ENCODE peak calls at places on chromosome 5, in nine cellular contexts. One of them, this sample, is unnamed.

GRCh38 chr5:100505984-100506670 is 29.0 kb upstream of the FAM174A start:
- DNase-seq in HCT116: peak
- DNase-seq in spleen: no peak
- DNase-seq in progenitor cell of endocrine pancreas: no peak
- DNase-seq in activated CD8-positive, alpha-beta T cell treated with anti-CD3 and anti-CD28 coated beads for 36 hours: no peak
- DNase-seq in sigmoid colon: no peak
- DNase-seq in cardiac muscle cell: no peak
- DNase-seq in IMR-90: peak
- DNase-seq in heart left ventricle: no peak
- DNase-seq in this sample: no peak

GRCh38 chr5:84088996-84089395 is 295.7 kb downstream of the EDIL3 start:
- DNase-seq in heart left ventricle: no peak
- DNase-seq in sigmoid colon: no peak
- DNase-seq in HCT116: peak
- DNase-seq in spleen: no peak
- DNase-seq in progenitor cell of endocrine pancreas: no peak
- DNase-seq in IMR-90: peak
- DNase-seq in activated CD8-positive, alpha-beta T cell treated with anti-CD3 and anti-CD28 coated beads for 36 hours: no peak
- DNase-seq in cardiac muscle cell: no peak
- DNase-seq in this sample: no peak

GRCh38 chr5:33470544-33470943 is 29.8 kb downstream of the TARS1 start:
- DNase-seq in activated CD8-positive, alpha-beta T cell treated with anti-CD3 and anti-CD28 coated beads for 36 hours: no peak
- DNase-seq in spleen: no peak
- DNase-seq in progenitor cell of endocrine pancreas: no peak
- DNase-seq in sigmoid colon: no peak
- DNase-seq in cardiac muscle cell: peak
- DNase-seq in heart left ventricle: no peak
- DNase-seq in IMR-90: peak
- DNase-seq in HCT116: peak
- DNase-seq in this sample: peak

GRCh38 chr5:107321906-107322305 is 348.8 kb downstream of the EFNA5 start:
- DNase-seq in cardiac muscle cell: no peak
- DNase-seq in spleen: no peak
- DNase-seq in HCT116: no peak
- DNase-seq in sigmoid colon: no peak
- DNase-seq in activated CD8-positive, alpha-beta T cell treated with anti-CD3 and anti-CD28 coated beads for 36 hours: no peak
- DNase-seq in heart left ventricle: no peak
- DNase-seq in IMR-90: no peak
- DNase-seq in progenitor cell of endocrine pancreas: no peak
- DNase-seq in this sample: no peak

GRCh38 chr5:132386644-132387286 is 17.3 kb downstream of the SLC22A5 start:
- DNase-seq in HCT116: peak
- DNase-seq in activated CD8-positive, alpha-beta T cell treated with anti-CD3 and anti-CD28 coated beads for 36 hours: peak
- DNase-seq in progenitor cell of endocrine pancreas: peak
- DNase-seq in IMR-90: peak
- DNase-seq in spleen: peak
- DNase-seq in heart left ventricle: peak
- DNase-seq in sigmoid colon: peak
- DNase-seq in cardiac muscle cell: peak
- DNase-seq in this sample: peak

GRCh38 chr5:129670944-129671343 is 77.0 kb upstream of the MINAR2 start:
- DNase-seq in activated CD8-positive, alpha-beta T cell treated with anti-CD3 and anti-CD28 coated beads for 36 hours: no peak
- DNase-seq in spleen: no peak
- DNase-seq in IMR-90: peak
- DNase-seq in HCT116: no peak
- DNase-seq in progenitor cell of endocrine pancreas: no peak
- DNase-seq in sigmoid colon: no peak
- DNase-seq in heart left ventricle: no peak
- DNase-seq in cardiac muscle cell: no peak
- DNase-seq in this sample: no peak

GRCh38 chr5:2187687-2188086 is 305.0 kb upstream of the IRX4 start:
- DNase-seq in spleen: peak
- DNase-seq in activated CD8-positive, alpha-beta T cell treated with anti-CD3 and anti-CD28 coated beads for 36 hours: no peak
- DNase-seq in cardiac muscle cell: no peak
- DNase-seq in IMR-90: no peak
- DNase-seq in sigmoid colon: no peak
- DNase-seq in progenitor cell of endocrine pancreas: peak
- DNase-seq in heart left ventricle: no peak
- DNase-seq in HCT116: no peak
- DNase-seq in this sample: no peak

GRCh38 chr5:157917909-157918809 is 59.2 kb upstream of the CLINT1 start:
- DNase-seq in sigmoid colon: peak
- DNase-seq in activated CD8-positive, alpha-beta T cell treated with anti-CD3 and anti-CD28 coated beads for 36 hours: peak
- DNase-seq in heart left ventricle: peak
- DNase-seq in cardiac muscle cell: peak
- DNase-seq in progenitor cell of endocrine pancreas: no peak
- DNase-seq in HCT116: peak
- DNase-seq in IMR-90: peak
- DNase-seq in spleen: peak
- DNase-seq in this sample: peak

GRCh38 chr5:131671409-131671808 is 36.4 kb upstream of the RAPGEF6 start:
- DNase-seq in sigmoid colon: no peak
- DNase-seq in heart left ventricle: no peak
- DNase-seq in HCT116: no peak
- DNase-seq in spleen: no peak
- DNase-seq in cardiac muscle cell: no peak
- DNase-seq in activated CD8-positive, alpha-beta T cell treated with anti-CD3 and anti-CD28 coated beads for 36 hours: no peak
- DNase-seq in IMR-90: no peak
- DNase-seq in progenitor cell of endocrine pancreas: no peak
- DNase-seq in this sample: no peak

GRCh38 chr5:91306497-91306896 is 76.6 kb downstream of the ARRDC3 start:
- DNase-seq in HCT116: no peak
- DNase-seq in activated CD8-positive, alpha-beta T cell treated with anti-CD3 and anti-CD28 coated beads for 36 hours: no peak
- DNase-seq in sigmoid colon: no peak
- DNase-seq in progenitor cell of endocrine pancreas: no peak
- DNase-seq in IMR-90: peak
- DNase-seq in cardiac muscle cell: no peak
- DNase-seq in heart left ventricle: no peak
- DNase-seq in spleen: no peak
- DNase-seq in this sample: no peak

GRCh38 chr5:91305640-91306039 is 77.5 kb downstream of the ARRDC3 start:
- DNase-seq in spleen: no peak
- DNase-seq in progenitor cell of endocrine pancreas: no peak
- DNase-seq in heart left ventricle: no peak
- DNase-seq in HCT116: no peak
- DNase-seq in activated CD8-positive, alpha-beta T cell treated with anti-CD3 and anti-CD28 coated beads for 36 hours: no peak
- DNase-seq in sigmoid colon: no peak
- DNase-seq in IMR-90: no peak
- DNase-seq in cardiac muscle cell: no peak
- DNase-seq in this sample: no peak

GRCh38 chr5:91301459-91301858 is 81.7 kb downstream of the ARRDC3 start:
- DNase-seq in spleen: no peak
- DNase-seq in heart left ventricle: no peak
- DNase-seq in progenitor cell of endocrine pancreas: no peak
- DNase-seq in sigmoid colon: no peak
- DNase-seq in IMR-90: peak
- DNase-seq in activated CD8-positive, alpha-beta T cell treated with anti-CD3 and anti-CD28 coated beads for 36 hours: no peak
- DNase-seq in cardiac muscle cell: no peak
- DNase-seq in HCT116: no peak
- DNase-seq in this sample: no peak

GRCh38 chr5:91302958-91303357 is 80.2 kb downstream of the ARRDC3 start:
- DNase-seq in activated CD8-positive, alpha-beta T cell treated with anti-CD3 and anti-CD28 coated beads for 36 hours: no peak
- DNase-seq in spleen: no peak
- DNase-seq in IMR-90: no peak
- DNase-seq in cardiac muscle cell: no peak
- DNase-seq in sigmoid colon: no peak
- DNase-seq in HCT116: no peak
- DNase-seq in progenitor cell of endocrine pancreas: no peak
- DNase-seq in heart left ventricle: no peak
- DNase-seq in this sample: no peak

GRCh38 chr5:91302335-91302734 is 80.8 kb downstream of the ARRDC3 start:
- DNase-seq in IMR-90: no peak
- DNase-seq in progenitor cell of endocrine pancreas: no peak
- DNase-seq in sigmoid colon: no peak
- DNase-seq in cardiac muscle cell: no peak
- DNase-seq in activated CD8-positive, alpha-beta T cell treated with anti-CD3 and anti-CD28 coated beads for 36 hours: no peak
- DNase-seq in heart left ventricle: no peak
- DNase-seq in HCT116: no peak
- DNase-seq in spleen: no peak
- DNase-seq in this sample: no peak
- TF ChIP-seq CTCF in IMR-90: no peak
- TF ChIP-seq CTCF in progenitor cell of endocrine pancreas: no peak
- TF ChIP-seq CTCF in sigmoid colon: no peak
- TF ChIP-seq CTCF in cardiac muscle cell: no peak
- TF ChIP-seq CTCF in activated CD8-positive, alpha-beta T cell treated with anti-CD3 and anti-CD28 coated beads for 36 hours: no peak
- TF ChIP-seq CTCF in heart left ventricle: no peak
- TF ChIP-seq CTCF in HCT116: peak
- TF ChIP-seq CTCF in spleen: no peak
- TF ChIP-seq CTCF in this sample: no peak

GRCh38 chr5:96279796-96280542 is 153.1 kb downstream of the PCSK1 start:
- DNase-seq in heart left ventricle: no peak
- DNase-seq in HCT116: no peak
- DNase-seq in IMR-90: peak
- DNase-seq in progenitor cell of endocrine pancreas: no peak
- DNase-seq in activated CD8-positive, alpha-beta T cell treated with anti-CD3 and anti-CD28 coated beads for 36 hours: peak
- DNase-seq in cardiac muscle cell: no peak
- DNase-seq in sigmoid colon: no peak
- DNase-seq in spleen: no peak
- DNase-seq in this sample: peak
- TF ChIP-seq CTCF in heart left ventricle: no peak
- TF ChIP-seq CTCF in HCT116: no peak
- TF ChIP-seq CTCF in IMR-90: no peak
- TF ChIP-seq CTCF in progenitor cell of endocrine pancreas: no peak
- TF ChIP-seq CTCF in activated CD8-positive, alpha-beta T cell treated with anti-CD3 and anti-CD28 coated beads for 36 hours: no peak
- TF ChIP-seq CTCF in cardiac muscle cell: no peak
- TF ChIP-seq CTCF in sigmoid colon: no peak
- TF ChIP-seq CTCF in spleen: no peak
- TF ChIP-seq CTCF in this sample: no peak

DNA sequence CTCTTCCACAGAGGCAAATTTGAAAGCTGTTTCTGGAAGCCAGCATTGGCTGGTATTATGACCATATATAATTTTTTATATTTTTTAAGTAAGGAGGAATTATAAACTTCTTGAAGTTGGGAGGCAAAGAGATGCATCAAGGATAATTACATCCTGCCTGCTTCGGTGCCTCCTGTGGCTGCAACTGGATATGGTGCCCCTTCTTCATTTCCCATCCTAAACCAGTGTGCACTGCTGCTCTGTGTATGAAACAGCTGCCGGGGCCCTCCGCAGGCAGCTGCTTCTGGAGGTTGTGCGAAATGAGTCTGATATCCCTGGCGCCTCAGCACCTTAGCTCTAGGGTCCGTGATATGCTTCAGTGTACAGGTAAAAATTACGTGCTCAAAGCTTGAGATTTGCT is 304.2 kb downstream of the ENC1 start:
- DNase-seq in sigmoid colon: no peak
- DNase-seq in IMR-90: no peak
- DNase-seq in progenitor cell of endocrine pancreas: no peak
- DNase-seq in spleen: no peak
- DNase-seq in HCT116: no peak
- DNase-seq in activated CD8-positive, alpha-beta T cell treated with anti-CD3 and anti-CD28 coated beads for 36 hours: no peak
- DNase-seq in cardiac muscle cell: peak
- DNase-seq in heart left ventricle: no peak
- DNase-seq in this sample: no peak
- TF ChIP-seq CTCF in sigmoid colon: no peak
- TF ChIP-seq CTCF in IMR-90: peak
- TF ChIP-seq CTCF in progenitor cell of endocrine pancreas: peak
- TF ChIP-seq CTCF in spleen: no peak
- TF ChIP-seq CTCF in HCT116: peak
- TF ChIP-seq CTCF in activated CD8-positive, alpha-beta T cell treated with anti-CD3 and anti-CD28 coated beads for 36 hours: no peak
- TF ChIP-seq CTCF in cardiac muscle cell: peak
- TF ChIP-seq CTCF in heart left ventricle: peak
- TF ChIP-seq CTCF in this sample: no peak

GRCh38 chr5:163269624-163270023 is 167.8 kb upstream of the CCNG1 start:
- DNase-seq in progenitor cell of endocrine pancreas: no peak
- DNase-seq in cardiac muscle cell: peak
- DNase-seq in HCT116: no peak
- DNase-seq in IMR-90: no peak
- DNase-seq in spleen: no peak
- DNase-seq in heart left ventricle: no peak
- DNase-seq in activated CD8-positive, alpha-beta T cell treated with anti-CD3 and anti-CD28 coated beads for 36 hours: no peak
- DNase-seq in sigmoid colon: no peak
- DNase-seq in this sample: no peak
- TF ChIP-seq CTCF in progenitor cell of endocrine pancreas: peak
- TF ChIP-seq CTCF in cardiac muscle cell: no peak
- TF ChIP-seq CTCF in HCT116: no peak
- TF ChIP-seq CTCF in IMR-90: no peak
- TF ChIP-seq CTCF in spleen: no peak
- TF ChIP-seq CTCF in heart left ventricle: no peak
- TF ChIP-seq CTCF in activated CD8-positive, alpha-beta T cell treated with anti-CD3 and anti-CD28 coated beads for 36 hours: no peak
- TF ChIP-seq CTCF in sigmoid colon: no peak
- TF ChIP-seq CTCF in this sample: peak

GRCh38 chr5:55920784-55921183 is 69.6 kb downstream of the IL31RA start:
- DNase-seq in progenitor cell of endocrine pancreas: no peak
- DNase-seq in heart left ventricle: no peak
- DNase-seq in cardiac muscle cell: no peak
- DNase-seq in activated CD8-positive, alpha-beta T cell treated with anti-CD3 and anti-CD28 coated beads for 36 hours: peak
- DNase-seq in HCT116: no peak
- DNase-seq in IMR-90: no peak
- DNase-seq in sigmoid colon: no peak
- DNase-seq in spleen: no peak
- DNase-seq in this sample: peak
- TF ChIP-seq CTCF in progenitor cell of endocrine pancreas: peak
- TF ChIP-seq CTCF in heart left ventricle: peak
- TF ChIP-seq CTCF in cardiac muscle cell: peak
- TF ChIP-seq CTCF in activated CD8-positive, alpha-beta T cell treated with anti-CD3 and anti-CD28 coated beads for 36 hours: no peak
- TF ChIP-seq CTCF in HCT116: peak
- TF ChIP-seq CTCF in IMR-90: peak
- TF ChIP-seq CTCF in sigmoid colon: no peak
- TF ChIP-seq CTCF in spleen: no peak
- TF ChIP-seq CTCF in this sample: no peak

This sample was measured in GM13977.